ENCODE peak calls at places on chromosomes 11 and 22, in four cellular contexts. V is NCI-H1105; S is right lobe of liver; L is activated CD4-positive, alpha-beta T cell treated with anti-CD3 and anti-CD28 coated beads, Interleukin-2, amount 50 U/mL, for 24 hours. W is an unnamed sample.

GRCh38 chr11:69393865-69394233 is 87.6 kb upstream of the LINC01488 start:
- DNase-seq in L (no peak), S (no peak), V (no peak), W (no peak)

GRCh38 chr22:29128891-29129643 is 56.2 kb downstream of the KREMEN1 start:
- DNase-seq in V (no peak), L (no peak), S (no peak), W (no peak)

GRCh38 chr11:100562102-100562501 is 125.0 kb upstream of the ARHGAP42 start:
- DNase-seq in S (no peak), L (no peak), V (no peak), W (no peak)

GRCh38 chr11:44133335-44133946 is 38.0 kb downstream of the EXT2 start:
- DNase-seq in L (no peak), V (no peak), S (no peak), W (no peak)

GRCh38 chr11:43944761-43945311 is 2.4 kb downstream of the C11orf96 start:
- DNase-seq in S (peak), L (peak), V (peak), W (peak)

GRCh38 chr11:81673001-81673400 is 1060.7 kb downstream of the FAM181B start:
- DNase-seq in V (no peak), S (no peak), L (no peak), W (no peak)

GRCh38 chr11:130156108-130157022 is 3.2 kb upstream of the ST14 start:
- DNase-seq in L (no peak), V (no peak), S (no peak), W (no peak)

GRCh38 chr11:93895106-93895862 is 44.9 kb upstream of the VSTM5 start:
- DNase-seq in V (peak), S (no peak), L (no peak), W (no peak)

GRCh38 chr11:70892889-70893288 is 359.5 kb downstream of the SHANK2 start:
- DNase-seq in S (no peak), V (no peak), L (no peak), W (no peak)

GRCh38 chr11:19713221-19714092 is 820 bp downstream of the NAV2 start:
- DNase-seq in L (no peak), S (no peak), V (no peak), W (peak)

GRCh38 chr11:18236664-18237356 is at the start of gene SAA4:
- DNase-seq in S (no peak), V (no peak), L (no peak), W (no peak)

GRCh38 chr11:125083312-125084056 is 20.4 kb downstream of the SLC37A2 start:
- DNase-seq in S (no peak), L (no peak), V (no peak), W (no peak)

GRCh38 chr11:27205779-27206549 is 157.1 kb downstream of the CCDC34 start:
- DNase-seq in L (no peak), V (no peak), S (no peak), W (no peak)

GRCh38 chr11:86222081-86222480 is 22.5 kb upstream of the EED start:
- DNase-seq in L (no peak), V (no peak), S (no peak), W (no peak)